ENCODE peak calls at places on chromosomes 5 and 9, in nine cellular contexts. L is uterus; X is HuH-7.5; W is H54; V is HCT116; I is LoVo; H is cardiac muscle cell; R is stimulated activated CD4-positive, alpha-beta T cell treated with anti-CD3 and anti-CD28 coated beads, TNF-alpha, amount 100 ng/mL, for 1 hour; J is NCI-H82. Q is an unnamed sample.
A peak's percentile ranks its signal among the peaks of the same experiment; 100 is the strongest.

GRCh38 chr5:95238560-95239325 is 46.2 kb downstream of the MCTP1 start:
- DNase-seq in W (no peak), X (no peak), H (peak; percentile 11), V (no peak), L (no peak), I (no peak), J (no peak), R (no peak), Q (peak; percentile 26)

GRCh38 chr5:133369161-133369783 is 243.1 kb downstream of the FSTL4 start:
- DNase-seq in V (no peak), W (no peak), J (peak; percentile 95), I (no peak), R (no peak), X (no peak), L (no peak), H (no peak), Q (no peak)

GRCh38 chr9:98634680-98635079 is 74.1 kb downstream of the GABBR2 start:
- DNase-seq in I (no peak), H (no peak), W (no peak), V (no peak), X (no peak), J (peak; percentile 36), R (no peak), L (no peak), Q (no peak)

GRCh38 chr5:178130576-178131445 is at the start of gene RMND5B:
- DNase-seq in R (peak; percentile 62), L (peak; percentile 74), I (peak; percentile 90), X (peak; percentile 89), J (peak; percentile 90), H (peak; percentile 93), V (peak; percentile 37), W (peak; percentile 85), Q (peak; percentile 83)

GRCh38 chr9:72937545-72937944 is 15.3 kb downstream of the ALDH1A1 start:
- DNase-seq in H (no peak), W (no peak), I (no peak), V (no peak), L (no peak), X (no peak), R (no peak), J (no peak), Q (no peak)

GRCh38 chr9:37350486-37351190 is 71.9 kb upstream of the GRHPR start:
- DNase-seq in X (no peak), J (no peak), V (no peak), I (no peak), W (no peak), H (no peak), L (no peak), R (no peak), Q (no peak)

GRCh38 chr5:53063176-53063575 is 46.4 kb downstream of the MOCS2 start:
- DNase-seq in H (no peak), V (no peak), X (no peak), I (no peak), R (no peak), W (no peak), J (no peak), L (no peak), Q (no peak)

GRCh38 chr9:37958154-37958553 is 54.2 kb upstream of the SLC25A51 start:
- DNase-seq in V (no peak), W (no peak), L (no peak), H (no peak), X (no peak), I (no peak), R (no peak), J (no peak), Q (no peak)

GRCh38 chr5:68068204-68068603 is 147.4 kb upstream of the PIK3R1 start:
- DNase-seq in I (no peak), W (no peak), R (no peak), V (no peak), H (no peak), L (no peak), X (no peak), J (no peak), Q (no peak)

Q was measured in midbrain.